ENCODE peak calls at places on chromosome 19, in ten cellular contexts. One of them, this sample, is unnamed.

GRCh38 chr19:23698711-23699520 is 11.9 kb upstream of the ZNF675 start:
- DNase-seq in Caco-2: no peak
- DNase-seq in HAP-1: no peak
- DNase-seq in NCI-H510A: no peak
- DNase-seq in GM10248: no peak
- DNase-seq in retina: no peak
- DNase-seq in nucleus accumbens: no peak
- DNase-seq in SW480: no peak
- DNase-seq in NCI-H1105 treated with DMSO at 0.1 percent for 48 hours: peak
- DNase-seq in HCEC 1CT: no peak
- DNase-seq in this sample: no peak

GRCh38 chr19:54995561-54995960 is 29.4 kb downstream of the NLRP2 start:
- DNase-seq in HAP-1: no peak
- DNase-seq in NCI-H1105 treated with DMSO at 0.1 percent for 48 hours: no peak
- DNase-seq in Caco-2: no peak
- DNase-seq in NCI-H510A: no peak
- DNase-seq in HCEC 1CT: no peak
- DNase-seq in nucleus accumbens: no peak
- DNase-seq in retina: no peak
- DNase-seq in SW480: no peak
- DNase-seq in GM10248: no peak
- DNase-seq in this sample: no peak

GRCh38 chr19:18194554-18195238 is 1.7 kb downstream of the MPV17L2 start:
- DNase-seq in NCI-H1105 treated with DMSO at 0.1 percent for 48 hours: no peak
- DNase-seq in NCI-H510A: no peak
- DNase-seq in nucleus accumbens: no peak
- DNase-seq in HCEC 1CT: no peak
- DNase-seq in HAP-1: peak
- DNase-seq in retina: no peak
- DNase-seq in GM10248: peak
- DNase-seq in SW480: no peak
- DNase-seq in Caco-2: no peak
- DNase-seq in this sample: no peak

GRCh38 chr19:18091217-18091608 is 4.5 kb upstream of the IL12RB1 start:
- DNase-seq in Caco-2: no peak
- DNase-seq in NCI-H510A: no peak
- DNase-seq in HCEC 1CT: no peak
- DNase-seq in SW480: no peak
- DNase-seq in retina: no peak
- DNase-seq in HAP-1: no peak
- DNase-seq in nucleus accumbens: peak
- DNase-seq in NCI-H1105 treated with DMSO at 0.1 percent for 48 hours: no peak
- DNase-seq in GM10248: peak
- DNase-seq in this sample: no peak

GRCh38 chr19:1754651-1755466 is 1.6 kb downstream of the ONECUT3 start:
- DNase-seq in SW480: no peak
- DNase-seq in nucleus accumbens: no peak
- DNase-seq in NCI-H1105 treated with DMSO at 0.1 percent for 48 hours: no peak
- DNase-seq in Caco-2: no peak
- DNase-seq in HCEC 1CT: no peak
- DNase-seq in retina: peak
- DNase-seq in GM10248: no peak
- DNase-seq in HAP-1: no peak
- DNase-seq in NCI-H510A: no peak
- DNase-seq in this sample: no peak

GRCh38 chr19:19427302-19427701 is 21.8 kb downstream of the GATAD2A start:
- DNase-seq in SW480: no peak
- DNase-seq in NCI-H1105 treated with DMSO at 0.1 percent for 48 hours: no peak
- DNase-seq in NCI-H510A: no peak
- DNase-seq in HCEC 1CT: no peak
- DNase-seq in GM10248: no peak
- DNase-seq in nucleus accumbens: no peak
- DNase-seq in Caco-2: no peak
- DNase-seq in HAP-1: no peak
- DNase-seq in retina: no peak
- DNase-seq in this sample: no peak

GRCh38 chr19:50703915-50704548 is 15.6 kb downstream of the SHANK1 start:
- DNase-seq in NCI-H510A: no peak
- DNase-seq in HAP-1: no peak
- DNase-seq in HCEC 1CT: no peak
- DNase-seq in nucleus accumbens: no peak
- DNase-seq in NCI-H1105 treated with DMSO at 0.1 percent for 48 hours: peak
- DNase-seq in retina: no peak
- DNase-seq in SW480: peak
- DNase-seq in GM10248: no peak
- DNase-seq in Caco-2: peak
- DNase-seq in this sample: no peak

GRCh38 chr19:44539236-44539819 is 9.9 kb upstream of the CEACAM20 start:
- DNase-seq in HCEC 1CT: peak
- DNase-seq in NCI-H510A: no peak
- DNase-seq in NCI-H1105 treated with DMSO at 0.1 percent for 48 hours: no peak
- DNase-seq in SW480: no peak
- DNase-seq in retina: no peak
- DNase-seq in HAP-1: no peak
- DNase-seq in Caco-2: no peak
- DNase-seq in GM10248: no peak
- DNase-seq in nucleus accumbens: no peak
- DNase-seq in this sample: no peak

GRCh38 chr19:3153286-3154230 is 17.7 kb downstream of the GNA15 start:
- DNase-seq in nucleus accumbens: no peak
- DNase-seq in Caco-2: no peak
- DNase-seq in NCI-H1105 treated with DMSO at 0.1 percent for 48 hours: no peak
- DNase-seq in HAP-1: no peak
- DNase-seq in retina: no peak
- DNase-seq in HCEC 1CT: no peak
- DNase-seq in NCI-H510A: no peak
- DNase-seq in SW480: no peak
- DNase-seq in GM10248: no peak
- DNase-seq in this sample: no peak

GRCh38 chr19:3753631-3754410 is 7.7 kb downstream of the APBA3 start:
- DNase-seq in HCEC 1CT: no peak
- DNase-seq in NCI-H510A: no peak
- DNase-seq in retina: no peak
- DNase-seq in nucleus accumbens: no peak
- DNase-seq in GM10248: no peak
- DNase-seq in HAP-1: no peak
- DNase-seq in NCI-H1105 treated with DMSO at 0.1 percent for 48 hours: no peak
- DNase-seq in SW480: no peak
- DNase-seq in Caco-2: no peak
- DNase-seq in this sample: no peak

GRCh38 chr19:56813531-56813930 is 27.0 kb downstream of the PEG3 start:
- DNase-seq in NCI-H510A: no peak
- DNase-seq in NCI-H1105 treated with DMSO at 0.1 percent for 48 hours: no peak
- DNase-seq in HCEC 1CT: no peak
- DNase-seq in GM10248: no peak
- DNase-seq in nucleus accumbens: no peak
- DNase-seq in SW480: no peak
- DNase-seq in Caco-2: no peak
- DNase-seq in HAP-1: no peak
- DNase-seq in retina: no peak
- DNase-seq in this sample: no peak

GRCh38 chr19:17555480-17555928 is at the start of gene COLGALT1:
- DNase-seq in retina: peak
- DNase-seq in GM10248: peak
- DNase-seq in NCI-H1105 treated with DMSO at 0.1 percent for 48 hours: peak
- DNase-seq in HAP-1: peak
- DNase-seq in nucleus accumbens: peak
- DNase-seq in Caco-2: peak
- DNase-seq in HCEC 1CT: peak
- DNase-seq in NCI-H510A: peak
- DNase-seq in SW480: peak
- DNase-seq in this sample: peak

GRCh38 chr19:16218851-16219250 is 21.1 kb downstream of the AP1M1 start:
- DNase-seq in Caco-2: no peak
- DNase-seq in GM10248: no peak
- DNase-seq in nucleus accumbens: no peak
- DNase-seq in NCI-H510A: no peak
- DNase-seq in HAP-1: no peak
- DNase-seq in SW480: no peak
- DNase-seq in retina: no peak
- DNase-seq in NCI-H1105 treated with DMSO at 0.1 percent for 48 hours: no peak
- DNase-seq in HCEC 1CT: no peak
- DNase-seq in this sample: no peak

GRCh38 chr19:55082023-55082851 is 6.6 kb downstream of the EPS8L1 start:
- DNase-seq in Caco-2: no peak
- DNase-seq in HCEC 1CT: no peak
- DNase-seq in NCI-H510A: no peak
- DNase-seq in NCI-H1105 treated with DMSO at 0.1 percent for 48 hours: no peak
- DNase-seq in SW480: no peak
- DNase-seq in HAP-1: peak
- DNase-seq in nucleus accumbens: no peak
- DNase-seq in GM10248: peak
- DNase-seq in retina: peak
- DNase-seq in this sample: no peak